ENCODE peak calls at places on chromosomes 11 and 22, in six cellular contexts. H, P, G, N, L and Q are unnamed samples.

GRCh38 chr22:23192133-23192532 is 11.8 kb downstream of the BCR start:
- DNase-seq in L (no peak), P (no peak), H (no peak), N (no peak), G (peak), Q (no peak)

GRCh38 chr22:44210721-44211120 is 30.0 kb downstream of the PARVG start:
- DNase-seq in H (no peak), N (no peak), L (no peak), P (peak), G (no peak), Q (no peak)

GRCh38 chr22:48145738-48146137 is 1383.3 kb downstream of the TBC1D22A start:
- DNase-seq in N (no peak), H (no peak), G (no peak), L (no peak), P (no peak), Q (no peak)

GRCh38 chr11:82722236-82722635 is 11.4 kb downstream of the FAM181B start:
- DNase-seq in G (no peak), H (no peak), P (no peak), L (no peak), N (no peak), Q (no peak)

GRCh38 chr11:122091850-122092249 is 24.2 kb downstream of the BLID start:
- DNase-seq in P (no peak), H (no peak), L (no peak), G (no peak), N (no peak), Q (no peak)

GRCh38 chr11:70067591-70068341 is 10.4 kb upstream of the ANO1 start:
- DNase-seq in N (no peak), P (no peak), L (peak), H (peak), G (peak), Q (no peak)

GRCh38 chr11:131674051-131674755 is 303.8 kb downstream of the NTM start:
- DNase-seq in L (peak), H (peak), N (peak), G (peak), P (peak), Q (no peak)

GRCh38 chr11:8032576-8033311 is 45.6 kb downstream of the EIF3F start:
- DNase-seq in N (no peak), L (no peak), G (no peak), P (no peak), H (no peak), Q (no peak)

GRCh38 chr22:30889996-30890480 is 78.5 kb downstream of the MORC2 start:
- DNase-seq in L (no peak), G (no peak), P (no peak), N (no peak), H (peak), Q (no peak)

GRCh38 chr22:23147632-23148387 is 2.5 kb downstream of the RAB36 start:
- DNase-seq in H (no peak), L (no peak), G (no peak), P (peak), N (no peak), Q (no peak)